ENCODE peak calls at places on chromosomes 3 and 15, in four cellular contexts. T, H, X and I are unnamed samples.

GRCh38 chr3:138381413-138381901 is 33.1 kb downstream of the MRAS start:
- DNase-seq in H (peak), X (no peak), T (no peak), I (peak)

GRCh38 chr3:132973441-132973840 is 64.8 kb upstream of the TMEM108 start:
- DNase-seq in T (no peak), X (no peak), H (no peak), I (no peak)

GRCh38 chr3:187183210-187183862 is 13.9 kb upstream of the RTP1 start:
- DNase-seq in T (peak), H (no peak), X (peak), I (no peak)

GRCh38 chr3:160370987-160371857 is 27.8 kb downstream of the IFT80 start:
- DNase-seq in T (no peak), H (no peak), X (no peak), I (no peak)

GRCh38 chr15:72227720-72228119 is 3.3 kb downstream of the PKM start:
- DNase-seq in X (no peak), H (no peak), T (no peak), I (no peak)

GRCh38 chr3:122982202-122983185 is 45.1 kb downstream of the SEMA5B start:
- DNase-seq in T (no peak), H (peak), X (peak), I (no peak)

GRCh38 chr3:63042866-63043265 is 167.7 kb upstream of the CADPS start:
- DNase-seq in T (no peak), X (no peak), H (no peak), I (no peak)

GRCh38 chr3:16240229-16241023 is 24.3 kb downstream of the DPH3 start:
- DNase-seq in T (peak), H (no peak), X (no peak), I (no peak)

GRCh38 chr15:34347951-34348638 is 5.0 kb downstream of the NUTM1 start:
- DNase-seq in T (no peak), H (no peak), X (no peak), I (no peak)

GRCh38 chr3:188003188-188004171 is 150.5 kb upstream of the LPP start:
- DNase-seq in X (no peak), T (no peak), H (no peak), I (no peak)

GRCh38 chr15:100941536-100941935 is 22.4 kb downstream of the LRRK1 start:
- DNase-seq in H (no peak), X (no peak), T (no peak), I (no peak)

GRCh38 chr3:22117751-22118346 is 366.8 kb upstream of the ZNF385D start:
- DNase-seq in X (no peak), T (peak), H (no peak), I (no peak)